ENCODE peak calls at places on chromosomes 13 and 19, in eight cellular contexts. Z is tibial artery; F is CD8-positive, alpha-beta T cell; A is ovary; K is left ventricle myocardium inferior; M is psoas muscle; R is cardiac muscle cell; G is heart left ventricle. N is an unnamed sample.

GRCh38 chr13:50421457-50422130 is 406.4 kb downstream of the KCNRG start:
- DNase-seq in K (no peak), F (no peak), M (no peak), R (no peak), Z (no peak), G (no peak), A (no peak), N (no peak)

GRCh38 chr13:51663980-51664957 is 80.0 kb downstream of the WDFY2 start:
- DNase-seq in M (no peak), R (no peak), F (no peak), Z (no peak), A (peak), K (no peak), G (no peak), N (no peak)

GRCh38 chr13:37651891-37652290 is 53.3 kb upstream of the POSTN start:
- DNase-seq in M (no peak), R (no peak), K (no peak), G (no peak), Z (no peak), A (no peak), F (no peak), N (no peak)

GRCh38 chr19:29927944-29928669 is 13.9 kb upstream of the URI1 start:
- DNase-seq in Z (no peak), G (no peak), M (no peak), A (no peak), R (peak), K (no peak), F (no peak), N (no peak)

GRCh38 chr13:44409595-44409994 is 36.0 kb downstream of the SERP2 start:
- DNase-seq in G (no peak), K (no peak), Z (no peak), A (no peak), R (no peak), F (no peak), M (no peak), N (no peak)

GRCh38 chr13:42041017-42041683 is 7.3 kb upstream of the DGKH start:
- DNase-seq in A (peak), K (peak), G (peak), F (peak), M (peak), Z (peak), R (peak), N (peak)

GRCh38 chr19:50820086-50820485 is 3.5 kb downstream of the KLK1 start:
- DNase-seq in K (no peak), F (no peak), R (no peak), Z (no peak), A (no peak), G (no peak), M (no peak), N (no peak)

GRCh38 chr13:34926513-34926912 is 15.6 kb upstream of the NBEA start:
- DNase-seq in R (peak), K (no peak), M (no peak), G (no peak), F (no peak), Z (no peak), A (no peak), N (no peak)

GRCh38 chr13:99087954-99088491 is 110.2 kb upstream of the DOCK9 start:
- DNase-seq in K (no peak), G (no peak), Z (no peak), R (peak), M (no peak), A (no peak), F (peak), N (no peak)

GRCh38 chr13:35672611-35673010 is 196.1 kb upstream of the MAB21L1 start:
- DNase-seq in K (no peak), A (no peak), G (no peak), R (no peak), Z (no peak), M (no peak), F (no peak), N (no peak)

GRCh38 chr19:2149980-2150793 is 1.2 kb downstream of the AP3D1 start:
- DNase-seq in R (no peak), A (peak), K (no peak), G (no peak), M (no peak), F (no peak), Z (no peak), N (no peak)

GRCh38 chr13:85853901-85854663 is 54.9 kb upstream of the SLITRK6 start:
- DNase-seq in F (no peak), K (no peak), A (no peak), R (no peak), M (no peak), Z (no peak), G (no peak), N (no peak)

GRCh38 chr13:39655041-39655568 is 357 bp upstream of the COG6 start:
- DNase-seq in G (no peak), M (no peak), A (no peak), F (no peak), R (no peak), K (no peak), Z (no peak), N (no peak)

GRCh38 chr13:86563308-86563707 is 764.1 kb upstream of the SLITRK6 start:
- DNase-seq in G (no peak), A (no peak), M (no peak), R (no peak), K (no peak), F (no peak), Z (no peak), N (no peak)

GRCh38 chr13:32940601-32941000 is 75.6 kb upstream of the KL start:
- DNase-seq in K (peak), Z (no peak), G (no peak), F (no peak), A (peak), M (no peak), R (peak), N (peak)

GRCh38 chr19:39405930-39406655 is 554 bp upstream of the ZFP36 start:
- DNase-seq in M (no peak), A (no peak), F (peak), G (no peak), Z (no peak), R (no peak), K (no peak), N (no peak)

GRCh38 chr19:39405261-39405912 is 1.3 kb upstream of the ZFP36 start:
- DNase-seq in G (no peak), M (no peak), K (no peak), A (no peak), R (no peak), Z (no peak), F (no peak), N (no peak)

GRCh38 chr19:39407644-39408391 is 1.2 kb downstream of the ZFP36 start:
- DNase-seq in K (peak), Z (no peak), M (peak), A (peak), R (no peak), G (no peak), F (peak), N (no peak)

GRCh38 chr19:39407394-39407643 is 672 bp downstream of the ZFP36 start:
- DNase-seq in Z (no peak), M (no peak), R (no peak), G (no peak), F (no peak), A (no peak), K (no peak), N (no peak)

DNA sequence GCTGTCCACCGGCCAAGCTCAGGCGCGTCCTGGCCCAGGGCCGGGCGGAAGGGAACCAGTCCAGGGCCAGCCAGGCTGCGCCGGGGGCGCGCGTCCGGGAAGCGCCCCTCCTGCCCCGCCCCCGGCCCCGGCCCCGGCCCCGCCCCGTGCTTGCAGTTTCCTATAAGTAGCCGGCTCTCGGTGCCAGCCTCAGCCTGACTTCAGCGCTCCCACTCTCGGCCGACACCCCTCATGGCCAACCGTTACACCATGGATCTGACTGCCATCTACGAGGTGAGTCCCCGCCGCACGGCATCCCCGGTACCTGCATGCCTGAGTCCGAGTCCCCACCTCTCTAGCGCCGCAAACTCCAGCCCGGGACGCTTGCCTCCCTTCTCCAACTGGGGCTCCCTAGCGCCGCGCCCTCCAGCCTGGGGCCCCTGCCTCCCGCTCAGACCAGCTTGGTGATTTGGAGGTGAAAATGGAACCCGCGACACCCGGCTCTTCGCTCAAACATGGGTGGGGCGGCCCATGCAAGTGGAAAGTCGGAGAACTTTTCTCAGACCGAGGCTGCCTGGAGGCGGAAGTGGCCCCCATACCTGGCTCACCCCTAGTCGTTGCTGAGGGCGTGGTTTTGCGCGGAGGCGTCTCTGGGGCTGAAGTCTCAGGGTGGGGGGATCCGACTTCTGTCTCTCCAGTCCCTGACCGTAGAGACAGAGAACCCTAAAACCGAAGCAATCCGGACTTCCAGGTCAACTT is at the start of gene ZFP36:
- DNase-seq in R (peak), K (peak), F (peak), G (peak), Z (peak), M (peak), A (peak), N (peak)
- H3K27ac ChIP-seq in R (peak), K (peak), F (peak), G (peak), Z (peak), M (peak), A (peak), N (peak)

DNA sequence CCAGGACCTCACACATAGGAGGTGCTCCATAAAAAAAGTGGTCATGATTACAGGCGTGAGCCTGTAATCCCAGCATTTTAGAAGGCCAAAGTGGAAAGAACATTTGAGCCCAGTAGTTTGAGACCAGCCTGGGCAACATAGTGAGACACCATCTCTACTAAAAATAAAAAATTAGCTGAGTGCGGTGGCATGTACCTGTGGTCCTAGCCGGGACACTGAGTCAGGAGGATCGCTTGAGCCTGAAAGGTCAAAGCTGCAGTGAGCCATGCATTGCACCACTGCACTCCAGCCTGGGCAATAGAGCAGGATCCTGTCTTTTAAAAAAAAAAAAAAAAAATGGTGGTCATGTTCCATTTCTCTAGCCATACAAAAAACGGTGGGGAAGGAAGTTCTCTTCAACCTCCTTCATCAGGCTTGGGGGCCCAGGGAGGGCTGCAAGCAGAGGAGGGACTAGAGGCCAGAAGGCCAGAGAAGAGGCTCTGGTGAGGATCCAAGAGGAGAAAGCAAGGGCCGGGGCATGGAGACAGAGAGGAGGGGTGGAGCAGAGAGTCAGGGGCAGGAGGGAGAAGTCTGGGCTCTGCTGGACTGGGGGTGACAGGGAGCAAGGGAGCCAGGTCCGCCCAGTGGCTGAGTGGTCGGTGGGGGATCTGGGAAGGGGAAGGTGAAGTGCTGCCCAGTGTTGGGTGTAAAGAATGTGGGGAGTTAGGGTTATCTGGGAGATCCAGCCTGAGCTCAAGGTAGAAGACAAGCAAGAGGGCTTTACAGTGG is 8.9 kb downstream of the KASH5 start:
- DNase-seq in F (no peak), Z (no peak), G (no peak), R (no peak), M (no peak), A (no peak), K (no peak), N (no peak)
- H3K27ac ChIP-seq in F (no peak), Z (no peak), G (no peak), R (no peak), M (no peak), A (no peak), K (no peak), N (no peak)

DNA sequence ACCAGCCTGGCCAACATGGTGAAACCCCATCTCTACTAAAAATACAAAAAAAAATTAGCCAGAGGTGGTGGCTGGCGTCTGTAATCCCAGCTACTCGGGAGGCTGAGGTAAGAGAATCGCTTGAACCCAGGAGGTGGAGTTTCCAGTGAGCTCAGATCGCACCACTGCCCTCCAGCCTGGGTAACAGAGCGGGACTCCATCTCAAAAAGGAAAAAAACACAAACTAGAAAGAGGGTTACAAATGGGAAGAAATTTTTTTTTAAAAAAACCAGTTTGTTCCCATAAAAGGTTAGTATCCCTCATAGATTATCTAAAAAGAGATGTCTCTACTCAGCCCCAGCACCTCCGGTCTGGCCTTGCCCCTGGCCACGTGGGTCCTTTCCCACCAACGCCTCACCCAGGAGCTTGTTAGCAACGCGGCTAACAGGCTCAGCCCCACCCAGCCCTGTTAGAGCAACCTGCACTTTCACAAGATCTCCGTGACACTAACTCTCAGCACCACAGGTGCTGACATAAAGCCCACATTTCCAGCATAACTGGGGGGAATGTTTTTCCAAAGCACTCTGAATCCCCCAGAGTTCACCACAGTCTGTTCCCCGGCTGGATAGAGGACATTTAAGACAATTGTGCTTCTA is 4.3 kb downstream of the DMKN start:
- DNase-seq in Z (no peak), M (no peak), K (no peak), R (peak), G (no peak), A (peak), F (peak), N (no peak)
- H3K27ac ChIP-seq in Z (peak), M (no peak), K (no peak), R (peak), G (no peak), A (no peak), F (no peak), N (no peak)

GRCh38 chr19:5024282-5024681 is 55.4 kb downstream of the KDM4B start:
- DNase-seq in K (no peak), G (no peak), M (peak), F (no peak), R (no peak), A (peak), Z (no peak), N (no peak)

GRCh38 chr19:5022066-5022860 is 53.4 kb downstream of the KDM4B start:
- DNase-seq in R (no peak), K (no peak), F (no peak), Z (no peak), M (no peak), A (no peak), G (no peak), N (no peak)

GRCh38 chr19:5020368-5020767 is 51.5 kb downstream of the KDM4B start:
- DNase-seq in R (no peak), M (no peak), K (no peak), F (no peak), A (no peak), Z (no peak), G (no peak), N (no peak)

GRCh38 chr19:5025027-5025426 is 56.1 kb downstream of the KDM4B start:
- DNase-seq in G (no peak), F (no peak), Z (no peak), K (no peak), A (no peak), R (no peak), M (no peak), N (no peak)

GRCh38 chr19:5023128-5023571 is 54.2 kb downstream of the KDM4B start:
- DNase-seq in A (peak), G (no peak), F (no peak), Z (no peak), R (no peak), K (peak), M (peak), N (no peak)
- H3K27ac ChIP-seq in A (no peak), G (no peak), F (no peak), Z (no peak), R (peak), K (peak), M (peak), N (no peak)

GRCh38 chr13:113625965-113626661 is 31.9 kb downstream of the ATP4B start:
- DNase-seq in A (peak), Z (no peak), G (no peak), R (no peak), K (peak), M (peak), F (no peak), N (no peak)
- H3K27ac ChIP-seq in A (no peak), Z (no peak), G (no peak), R (no peak), K (no peak), M (no peak), F (no peak), N (no peak)

GRCh38 chr13:113495494-113496251 is 5.2 kb upstream of the DCUN1D2 start:
- DNase-seq in K (no peak), A (no peak), G (no peak), R (peak), Z (no peak), M (no peak), F (no peak), N (no peak)
- H3K27ac ChIP-seq in K (peak), A (no peak), G (peak), R (no peak), Z (peak), M (no peak), F (no peak), N (peak)

N was measured in substantia nigra.